ENCODE peak calls at places on chromosome 15, in eight cellular contexts. L is effector memory CD8-positive, alpha-beta T cell; S is activated effector memory CD4-positive, alpha-beta T cell treated with Interleukin-2 at 50 U/mL for 16 hours; Q is kidney epithelial cell; Z is K562; J is NCI-H524; V is fibroblast of mammary gland; N is epithelial cell of esophagus. C is an unnamed sample.

GRCh38 chr15:48811325-48811938 is 563 bp upstream of the CEP152 start:
- DNase-seq in Q (no peak), L (no peak), N (no peak), Z (peak), J (no peak), S (no peak), V (no peak), C (no peak)

GRCh38 chr15:58576657-58577056 is 144.9 kb downstream of the LIPC start:
- DNase-seq in S (no peak), V (no peak), L (no peak), Q (no peak), Z (no peak), J (no peak), N (no peak), C (no peak)

GRCh38 chr15:73125219-73125618 is 73.0 kb downstream of the NEO1 start:
- DNase-seq in L (no peak), J (no peak), V (peak), N (peak), Q (no peak), S (no peak), Z (no peak), C (no peak)

GRCh38 chr15:77012868-77013267 is 17.9 kb downstream of the PSTPIP1 start:
- DNase-seq in Q (no peak), Z (no peak), V (no peak), J (no peak), L (peak), N (no peak), S (peak), C (peak)

GRCh38 chr15:94875550-94875949 is 644.2 kb downstream of the MCTP2 start:
- DNase-seq in L (no peak), Q (peak), Z (no peak), V (no peak), S (no peak), N (no peak), J (no peak), C (no peak)

GRCh38 chr15:39756806-39757522 is 25.7 kb downstream of the FSIP1 start:
- DNase-seq in V (peak), Q (no peak), Z (peak), J (no peak), S (no peak), L (peak), N (peak), C (peak)

GRCh38 chr15:57444877-57445513 is 68.7 kb downstream of the CGNL1 start:
- DNase-seq in S (no peak), Q (no peak), J (no peak), L (no peak), V (peak), Z (no peak), N (peak), C (no peak)

GRCh38 chr15:68636256-68636655 is 57.5 kb downstream of the CORO2B start:
- DNase-seq in Z (no peak), J (no peak), V (no peak), Q (no peak), S (no peak), L (no peak), N (peak), C (no peak)

GRCh38 chr15:89195836-89196235 is 25.5 kb downstream of the RLBP1 start:
- DNase-seq in Q (no peak), V (peak), Z (no peak), J (no peak), N (no peak), L (no peak), S (no peak), C (no peak)

GRCh38 chr15:83398591-83398990 is 48.5 kb upstream of the SH3GL3 start:
- DNase-seq in N (peak), V (peak), J (peak), L (no peak), Z (no peak), Q (no peak), S (no peak), C (no peak)

GRCh38 chr15:66675456-66675855 is 26.6 kb upstream of the SMAD6 start:
- DNase-seq in J (no peak), L (no peak), V (no peak), Z (no peak), N (no peak), Q (no peak), S (no peak), C (no peak)

GRCh38 chr15:79378394-79379158 is 53.6 kb upstream of the MINAR1 start:
- DNase-seq in S (no peak), V (peak), Z (peak), Q (no peak), L (no peak), J (no peak), N (peak), C (no peak)

GRCh38 chr15:25416693-25417092 is 22.1 kb downstream of the UBE3A start:
- DNase-seq in S (no peak), Q (peak), J (no peak), V (no peak), Z (no peak), L (no peak), N (peak), C (no peak)

GRCh38 chr15:85477730-85478129 is 97.3 kb downstream of the AKAP13 start:
- DNase-seq in J (no peak), N (peak), S (no peak), Q (peak), V (peak), L (no peak), Z (no peak), C (no peak)

GRCh38 chr15:26294062-26294689 is 431.0 kb upstream of the ATP10A start:
- DNase-seq in Z (no peak), V (no peak), L (no peak), N (no peak), S (no peak), Q (no peak), J (peak), C (no peak)

GRCh38 chr15:50135123-50135541 is 16.1 kb upstream of the ATP8B4 start:
- DNase-seq in Z (no peak), J (no peak), L (no peak), N (no peak), Q (no peak), V (peak), S (no peak), C (no peak)

GRCh38 chr15:43007551-43007950 is 87.0 kb upstream of the TTBK2 start:
- DNase-seq in Z (no peak), L (no peak), J (no peak), Q (no peak), V (no peak), S (no peak), N (no peak), C (no peak)

GRCh38 chr15:58453931-58454793 is 22.4 kb downstream of the LIPC start:
- DNase-seq in Q (no peak), V (peak), N (no peak), J (peak), S (no peak), L (no peak), Z (no peak), C (no peak)

GRCh38 chr15:61099030-61099800 is 129.9 kb downstream of the RORA start:
- DNase-seq in J (no peak), Q (no peak), V (peak), S (no peak), N (no peak), L (no peak), Z (no peak), C (no peak)

GRCh38 chr15:59303641-59304433 is 68.8 kb downstream of the MYO1E start:
- DNase-seq in L (no peak), S (no peak), V (peak), Z (no peak), Q (no peak), N (no peak), J (no peak), C (no peak)

GRCh38 chr15:73944161-73945099 is 18.2 kb downstream of the LOXL1 start:
- DNase-seq in S (no peak), J (no peak), V (no peak), L (no peak), N (peak), Z (no peak), Q (no peak), C (no peak)

GRCh38 chr15:68614621-68615035 is 35.8 kb downstream of the CORO2B start:
- DNase-seq in L (no peak), N (no peak), Q (no peak), V (no peak), J (no peak), Z (no peak), S (no peak), C (no peak)

GRCh38 chr15:91890614-91891013 is 37.1 kb downstream of the SLCO3A1 start:
- DNase-seq in S (no peak), Q (no peak), V (peak), J (no peak), L (no peak), N (peak), Z (no peak), C (no peak)

GRCh38 chr15:23422099-23422945 is 24.7 kb downstream of the GOLGA6L2 start:
- DNase-seq in Q (no peak), J (no peak), Z (no peak), N (no peak), L (no peak), V (peak), S (no peak), C (no peak)

GRCh38 chr15:36982441-36982840 is 117.9 kb downstream of the MEIS2 start:
- DNase-seq in S (no peak), Q (no peak), Z (no peak), L (no peak), V (peak), N (no peak), J (no peak), C (no peak)

GRCh38 chr15:41276821-41277220 is 45.8 kb downstream of the CHP1 start:
- DNase-seq in J (no peak), N (peak), Q (no peak), L (no peak), V (no peak), S (no peak), Z (no peak), C (no peak)

GRCh38 chr15:96144734-96145133 is 185.8 kb upstream of the NR2F2 start:
- DNase-seq in L (no peak), V (no peak), J (no peak), S (no peak), Z (no peak), N (no peak), Q (no peak), C (no peak)

GRCh38 chr15:22907161-22907950 is 68.9 kb downstream of the NIPA2 start:
- DNase-seq in S (no peak), Q (no peak), L (no peak), N (no peak), Z (no peak), V (no peak), J (no peak), C (no peak)

GRCh38 chr15:98896802-98897732 is 110.5 kb downstream of the PGPEP1L start:
- DNase-seq in Q (peak), J (no peak), S (no peak), N (peak), V (peak), Z (peak), L (no peak), C (no peak)

GRCh38 chr15:80989110-80989517 is 505 bp downstream of the MESD start:
- DNase-seq in J (no peak), Q (no peak), N (no peak), L (no peak), V (no peak), Z (no peak), S (no peak), C (no peak)

GRCh38 chr15:25829075-25829474 is 34.1 kb downstream of the ATP10A start:
- DNase-seq in J (no peak), S (no peak), N (no peak), Q (no peak), Z (no peak), L (no peak), V (no peak), C (no peak)

GRCh38 chr15:56532766-56533455 is 68.0 kb upstream of the MNS1 start:
- DNase-seq in V (no peak), J (peak), L (no peak), N (no peak), Z (no peak), S (no peak), Q (no peak), C (no peak)

GRCh38 chr15:80709542-80709941 is 14.4 kb downstream of the ABHD17C start:
- DNase-seq in L (no peak), S (no peak), V (no peak), J (no peak), N (peak), Q (no peak), Z (no peak), C (no peak)

GRCh38 chr15:28992996-28993719 is 107.4 kb downstream of the APBA2 start:
- DNase-seq in Q (no peak), J (no peak), S (no peak), L (no peak), V (no peak), N (no peak), Z (no peak), C (no peak)

GRCh38 chr15:27089676-27090075 is 118.7 kb downstream of the GABRG3 start:
- DNase-seq in S (no peak), Q (no peak), Z (no peak), V (no peak), N (no peak), J (no peak), L (no peak), C (no peak)

GRCh38 chr15:62164500-62165028 is 521 bp downstream of the C2CD4B start:
- DNase-seq in V (no peak), L (no peak), S (no peak), J (no peak), N (peak), Q (no peak), Z (no peak), C (no peak)

GRCh38 chr15:62545392-62546227 is 380.5 kb upstream of the C2CD4B start:
- DNase-seq in J (no peak), L (no peak), N (peak), V (peak), Z (no peak), S (no peak), Q (no peak), C (no peak)

GRCh38 chr15:52787123-52787503 is 3.0 kb downstream of the ONECUT1 start:
- DNase-seq in S (no peak), Q (no peak), V (no peak), J (no peak), L (no peak), Z (no peak), N (no peak), C (no peak)

GRCh38 chr15:90871097-90871715 is 2.8 kb downstream of the FURIN start:
- DNase-seq in Z (peak), V (no peak), Q (no peak), S (no peak), J (no peak), N (no peak), L (peak), C (peak)

C was measured in CD4-positive, alpha-beta memory T cell.